ENCODE peak calls at places on chromosomes 6 and 20, in six cellular contexts. F is CD8-positive, alpha-beta memory T cell; O is neuronal stem cell; Q is endothelial cell of umbilical vein; S is cardiac fibroblast; C is pancreas. T is an unnamed sample.

GRCh38 chr6:31826793-31827285 is 699 bp upstream of the HSPA1B start:
- DNase-seq in Q (no peak), C (peak), S (peak), F (no peak), O (no peak), T (peak)

GRCh38 chr20:10352934-10353866 is 80.8 kb downstream of the MKKS start:
- DNase-seq in C (no peak), S (peak), Q (peak), F (no peak), O (no peak), T (peak)

GRCh38 chr6:15880262-15880973 is 217.6 kb upstream of the DTNBP1 start:
- DNase-seq in F (no peak), C (no peak), O (no peak), Q (no peak), S (no peak), T (no peak)

GRCh38 chr6:69610073-69610472 is 186.7 kb downstream of the LMBRD1 start:
- DNase-seq in C (no peak), O (no peak), F (no peak), S (no peak), Q (no peak), T (no peak)

GRCh38 chr20:20229595-20229994 is 138.3 kb upstream of the INSM1 start:
- DNase-seq in F (no peak), O (no peak), S (no peak), C (no peak), Q (no peak), T (no peak)

GRCh38 chr6:52642381-52642780 is 28.5 kb upstream of the TMEM14A start:
- DNase-seq in F (no peak), S (no peak), O (no peak), C (no peak), Q (no peak), T (no peak)

GRCh38 chr6:113396644-113397201 is 460.4 kb upstream of the MARCKS start:
- DNase-seq in C (no peak), F (no peak), O (no peak), S (peak), Q (no peak), T (no peak)

GRCh38 chr6:37713529-37714119 is 15.9 kb upstream of the MDGA1 start:
- DNase-seq in S (peak), C (no peak), O (no peak), Q (no peak), F (no peak), T (no peak)

GRCh38 chr6:73481969-73482368 is 20.4 kb downstream of the MTO1 start:
- DNase-seq in C (no peak), Q (no peak), O (no peak), F (no peak), S (no peak), T (no peak)

GRCh38 chr20:2470051-2470431 is 548 bp downstream of the SNRPB start:
- DNase-seq in Q (peak), O (peak), S (peak), F (peak), C (peak), T (no peak)

DNA sequence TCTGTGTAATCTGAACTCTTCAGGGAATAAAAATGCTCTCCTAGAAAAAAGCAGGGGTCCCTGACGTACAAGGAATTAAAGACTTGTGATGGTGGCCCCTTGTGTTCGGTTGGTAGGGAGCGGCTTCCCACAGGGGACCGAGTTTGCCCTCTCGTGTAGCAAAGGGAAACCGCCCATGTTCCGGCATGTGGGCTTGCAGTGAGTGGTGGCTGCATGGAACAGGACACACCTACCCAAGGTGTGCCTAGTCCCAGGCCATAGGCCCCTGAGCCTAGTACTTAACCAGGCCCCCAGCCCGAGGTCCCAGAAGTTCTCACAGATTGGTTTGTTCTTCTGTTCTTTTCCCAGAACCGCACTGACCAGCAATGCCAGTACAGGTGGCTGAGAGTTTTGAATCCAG is 15.5 kb downstream of the MYBL2 start:
- DNase-seq in F (no peak), C (no peak), S (no peak), Q (no peak), O (no peak), T (no peak)
- H3K4me3 ChIP-seq in F (no peak), C (peak), S (no peak), Q (no peak), O (no peak), T (no peak)

DNA sequence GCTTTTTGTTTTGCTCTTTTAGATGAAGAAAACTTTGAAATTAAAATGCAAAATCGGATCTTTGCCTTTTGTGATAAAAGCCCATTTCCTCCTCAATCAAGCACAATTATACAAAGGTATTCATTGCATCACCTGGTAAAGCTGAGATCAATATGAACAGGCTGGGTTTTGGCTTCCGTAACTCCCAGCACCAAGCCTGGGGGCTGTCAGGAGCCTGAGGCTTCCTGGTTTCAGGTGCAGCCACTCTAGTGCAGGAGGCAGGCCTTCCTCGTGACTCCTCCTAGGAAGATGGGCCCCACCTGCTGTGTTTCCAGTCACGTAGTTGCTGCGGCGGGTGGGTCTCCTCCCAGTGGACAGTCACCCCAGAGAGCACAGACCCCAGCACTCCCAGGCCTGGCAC is 54.0 kb downstream of the EDN3 start:
- DNase-seq in S (no peak), C (no peak), Q (no peak), F (no peak), O (no peak), T (no peak)
- H3K4me3 ChIP-seq in S (no peak), C (no peak), Q (no peak), F (no peak), O (no peak), T (no peak)

GRCh38 chr20:37276494-37277252 is 12.8 kb upstream of the MANBAL start:
- DNase-seq in S (peak), Q (peak), F (no peak), C (no peak), O (no peak), T (peak)
- H3K4me3 ChIP-seq in S (peak), Q (no peak), F (no peak), C (no peak), O (no peak), T (no peak)

DNA sequence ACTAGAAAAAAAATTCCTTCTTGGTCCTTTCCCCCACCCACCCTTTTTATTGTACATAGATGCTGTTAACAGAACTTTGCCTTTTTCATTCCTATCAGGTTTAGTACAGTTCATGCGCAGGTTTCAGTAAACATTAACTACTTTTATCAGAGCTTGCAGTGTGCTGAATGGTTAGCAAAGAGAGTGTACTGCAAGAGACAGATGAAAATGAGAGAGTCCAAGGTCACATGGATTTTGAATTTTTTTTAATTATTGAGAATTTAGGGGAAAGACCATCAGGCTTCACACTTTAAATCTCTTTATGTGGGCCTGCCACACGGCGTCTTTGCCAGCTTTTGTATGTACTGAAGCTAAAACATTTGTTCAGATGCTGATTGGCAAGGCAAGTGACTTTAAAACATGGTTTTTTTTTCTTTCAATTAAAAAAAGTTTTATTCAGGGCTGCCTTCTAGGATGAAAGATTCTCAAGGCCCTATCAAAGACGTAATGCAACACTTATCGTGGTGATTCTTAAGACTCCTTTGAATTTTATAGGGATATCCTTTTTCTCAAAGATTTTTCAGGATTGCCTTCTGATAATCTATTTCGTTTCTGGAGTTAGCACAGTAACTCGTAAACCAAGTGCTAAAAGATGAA is 32.2 kb downstream of the RREB1 start:
- DNase-seq in Q (no peak), C (no peak), F (no peak), S (no peak), O (no peak), T (no peak)
- H3K4me3 ChIP-seq in Q (no peak), C (peak), F (no peak), S (no peak), O (no peak), T (no peak)

T was measured in astrocyte of the cerebellum.